ENCODE peak calls at places on chromosomes 16 and 17, in four cellular contexts. One of them, this sample, is unnamed. For H3K27me3, the result is how much of the 10 kb centered on the place peaks cover.

GRCh38 chr16:4852221-4852872 is 5.1 kb downstream of the UBN1 start:
- DNase-seq in neural progenitor cell: no peak
- DNase-seq in MM.1S: no peak
- DNase-seq in hepatocyte: no peak
- DNase-seq in this sample: peak

GRCh38 chr17:35117984-35118383 is 1.7 kb downstream of the RAD51D start:
- DNase-seq in hepatocyte: no peak
- DNase-seq in MM.1S: peak
- DNase-seq in neural progenitor cell: no peak
- DNase-seq in this sample: peak

GRCh38 chr17:10612957-10613744 is 44.0 kb downstream of the MYH3 start:
- DNase-seq in neural progenitor cell: no peak
- DNase-seq in MM.1S: no peak
- DNase-seq in hepatocyte: no peak
- DNase-seq in this sample: no peak

GRCh38 chr17:68910256-68910705 is 44.9 kb downstream of the ABCA8 start:
- DNase-seq in MM.1S: no peak
- DNase-seq in hepatocyte: no peak
- DNase-seq in neural progenitor cell: peak
- DNase-seq in this sample: no peak

GRCh38 chr17:15308758-15309157 is 32.6 kb downstream of the TEKT3 start:
- DNase-seq in MM.1S: no peak
- DNase-seq in hepatocyte: no peak
- DNase-seq in neural progenitor cell: no peak
- DNase-seq in this sample: no peak

GRCh38 chr16:84362410-84362809 is 5.9 kb upstream of the ATP2C2 start:
- DNase-seq in hepatocyte: no peak
- DNase-seq in neural progenitor cell: peak
- DNase-seq in MM.1S: no peak
- DNase-seq in this sample: peak

GRCh38 chr17:18954321-18954720 is 2.4 kb downstream of the SLC5A10 start:
- DNase-seq in hepatocyte: no peak
- DNase-seq in neural progenitor cell: no peak
- DNase-seq in MM.1S: no peak
- DNase-seq in this sample: no peak

GRCh38 chr17:50205111-50205821 is 3.8 kb upstream of the COL1A1 start:
- DNase-seq in neural progenitor cell: no peak
- DNase-seq in MM.1S: no peak
- DNase-seq in hepatocyte: no peak
- DNase-seq in this sample: no peak

GRCh38 chr16:11719171-11719570 is 23.5 kb downstream of the TXNDC11 start:
- DNase-seq in neural progenitor cell: no peak
- DNase-seq in hepatocyte: no peak
- DNase-seq in MM.1S: no peak
- DNase-seq in this sample: no peak

GRCh38 chr17:10681866-10682446 is 15.4 kb downstream of the SCO1 start:
- DNase-seq in hepatocyte: no peak
- DNase-seq in neural progenitor cell: no peak
- DNase-seq in MM.1S: no peak
- DNase-seq in this sample: no peak

GRCh38 chr16:65769776-65770438 is 596.6 kb upstream of the CDH5 start:
- DNase-seq in MM.1S: no peak
- DNase-seq in hepatocyte: no peak
- DNase-seq in neural progenitor cell: no peak
- DNase-seq in this sample: peak

GRCh38 chr17:44315760-44316731 is 7.6 kb downstream of the RUNDC3A start:
- DNase-seq in hepatocyte: no peak
- DNase-seq in MM.1S: no peak
- DNase-seq in neural progenitor cell: peak
- DNase-seq in this sample: no peak

GRCh38 chr17:1562178-1562643 is 381 bp downstream of the PITPNA start:
- DNase-seq in neural progenitor cell: no peak
- DNase-seq in hepatocyte: no peak
- DNase-seq in MM.1S: no peak
- DNase-seq in this sample: no peak

GRCh38 chr17:37719866-37720265 is 25.0 kb downstream of the HNF1B start:
- DNase-seq in neural progenitor cell: no peak
- DNase-seq in MM.1S: no peak
- DNase-seq in hepatocyte: no peak
- DNase-seq in this sample: no peak

GRCh38 chr17:18948476-18949006 is 3.4 kb upstream of the SLC5A10 start:
- DNase-seq in MM.1S: no peak
- DNase-seq in neural progenitor cell: no peak
- DNase-seq in hepatocyte: no peak
- DNase-seq in this sample: no peak

GRCh38 chr16:31128711-31129567 is 6.6 kb downstream of the PRSS8 start:
- DNase-seq in MM.1S: no peak
- DNase-seq in hepatocyte: peak
- DNase-seq in neural progenitor cell: no peak
- DNase-seq in this sample: peak

GRCh38 chr17:63345598-63345997 is 100.5 kb downstream of the CYB561 start:
- DNase-seq in neural progenitor cell: no peak
- DNase-seq in hepatocyte: no peak
- DNase-seq in MM.1S: no peak
- DNase-seq in this sample: no peak

GRCh38 chr17:252456-252855 is 71.0 kb upstream of the DOC2B start:
- DNase-seq in neural progenitor cell: no peak
- DNase-seq in MM.1S: no peak
- DNase-seq in hepatocyte: no peak
- DNase-seq in this sample: no peak

GRCh38 chr16:57686577-57686976 is 8.0 kb upstream of the DRC7 start:
- DNase-seq in MM.1S: no peak
- DNase-seq in hepatocyte: no peak
- DNase-seq in neural progenitor cell: no peak
- DNase-seq in this sample: no peak

GRCh38 chr17:8939496-8940334 is 25.8 kb downstream of the PIK3R5 start:
- DNase-seq in neural progenitor cell: no peak
- DNase-seq in MM.1S: peak
- DNase-seq in hepatocyte: no peak
- DNase-seq in this sample: no peak

GRCh38 chr17:17564896-17565295 is 26.6 kb downstream of the PEMT start:
- DNase-seq in hepatocyte: no peak
- DNase-seq in MM.1S: no peak
- DNase-seq in neural progenitor cell: peak
- DNase-seq in this sample: no peak

GRCh38 chr16:23597003-23597756 is 1.1 kb upstream of the NDUFAB1 start:
- DNase-seq in hepatocyte: peak
- DNase-seq in MM.1S: peak
- DNase-seq in neural progenitor cell: peak
- DNase-seq in this sample: peak

GRCh38 chr16:11372924-11373306 is 27.7 kb downstream of the RMI2 start:
- DNase-seq in MM.1S: no peak
- DNase-seq in neural progenitor cell: no peak
- DNase-seq in hepatocyte: no peak
- DNase-seq in this sample: no peak

GRCh38 chr16:27111486-27111885 is 44.8 kb downstream of the C16orf82 start:
- DNase-seq in neural progenitor cell: no peak
- DNase-seq in hepatocyte: no peak
- DNase-seq in MM.1S: no peak
- DNase-seq in this sample: no peak

GRCh38 chr16:2019919-2020831 is 590 bp downstream of the NPW start:
- DNase-seq in neural progenitor cell: peak
- DNase-seq in MM.1S: no peak
- DNase-seq in hepatocyte: peak
- DNase-seq in this sample: no peak

GRCh38 chr16:66930189-66930588 is 4.0 kb downstream of the CIAO2B start:
- DNase-seq in MM.1S: no peak
- DNase-seq in hepatocyte: peak
- DNase-seq in neural progenitor cell: no peak
- DNase-seq in this sample: peak

GRCh38 chr17:7909080-7909479 is 7.0 kb downstream of the RNF227 start:
- DNase-seq in MM.1S: no peak
- DNase-seq in neural progenitor cell: no peak
- DNase-seq in hepatocyte: no peak
- DNase-seq in this sample: no peak

GRCh38 chr16:31528726-31529397 is 1.2 kb downstream of the AHSP start:
- DNase-seq in hepatocyte: peak
- DNase-seq in neural progenitor cell: no peak
- DNase-seq in MM.1S: no peak
- DNase-seq in this sample: no peak

GRCh38 chr16:62068747-62069146 is 32.5 kb upstream of the CDH8 start:
- DNase-seq in MM.1S: peak
- DNase-seq in hepatocyte: no peak
- DNase-seq in neural progenitor cell: peak
- DNase-seq in this sample: peak

GRCh38 chr16:3059041-3059722 is 6.3 kb upstream of the IL32 start:
- DNase-seq in neural progenitor cell: peak
- DNase-seq in hepatocyte: peak
- DNase-seq in MM.1S: peak
- DNase-seq in this sample: peak

GRCh38 chr17:37299257-37299985 is 76.4 kb upstream of the C17orf78 start:
- DNase-seq in MM.1S: no peak
- DNase-seq in neural progenitor cell: peak
- DNase-seq in hepatocyte: peak
- DNase-seq in this sample: no peak

GRCh38 chr16:67257486-67258159 is 8.8 kb downstream of the SLC9A5 start:
- DNase-seq in neural progenitor cell: no peak
- DNase-seq in MM.1S: no peak
- DNase-seq in hepatocyte: no peak
- DNase-seq in this sample: no peak

GRCh38 chr17:27569257-27569722 is 61.7 kb upstream of the LGALS9 start:
- DNase-seq in MM.1S: no peak
- DNase-seq in neural progenitor cell: peak
- DNase-seq in hepatocyte: peak
- DNase-seq in this sample: peak

GRCh38 chr17:45143767-45144198 is 4.5 kb upstream of the HEXIM1 start:
- DNase-seq in MM.1S: no peak
- DNase-seq in hepatocyte: peak
- DNase-seq in neural progenitor cell: peak
- DNase-seq in this sample: no peak

GRCh38 chr16:73025506-73026131 is 22.3 kb downstream of the ZFHX3 start:
- DNase-seq in MM.1S: no peak
- DNase-seq in hepatocyte: no peak
- DNase-seq in neural progenitor cell: no peak
- DNase-seq in this sample: no peak

GRCh38 chr17:78387982-78388941 is 9.8 kb downstream of the PGS1 start:
- DNase-seq in hepatocyte: no peak
- DNase-seq in MM.1S: no peak
- DNase-seq in neural progenitor cell: no peak
- DNase-seq in this sample: no peak

GRCh38 chr17:49592263-49592662 is 16.6 kb downstream of the NXPH3 start:
- DNase-seq in MM.1S: no peak
- DNase-seq in hepatocyte: no peak
- DNase-seq in neural progenitor cell: no peak
- DNase-seq in this sample: no peak

GRCh38 chr16:88769617-88770458 is 15.2 kb downstream of the PIEZO1 start:
- DNase-seq in hepatocyte: peak
- DNase-seq in neural progenitor cell: peak
- DNase-seq in MM.1S: no peak
- DNase-seq in this sample: peak
- TF ChIP-seq EZH2phosphoT487 in hepatocyte: no peak
- TF ChIP-seq EZH2phosphoT487 in neural progenitor cell: no peak
- TF ChIP-seq EZH2phosphoT487 in MM.1S: no peak
- TF ChIP-seq EZH2phosphoT487 in this sample: no peak

GRCh38 chr17:79909121-79909520 is 69.9 kb upstream of the CBX4 start:
- DNase-seq in neural progenitor cell: no peak
- DNase-seq in MM.1S: no peak
- DNase-seq in hepatocyte: no peak
- DNase-seq in this sample: peak

GRCh38 chr17:79905832-79906231 is 66.6 kb upstream of the CBX4 start:
- DNase-seq in hepatocyte: peak
- DNase-seq in neural progenitor cell: no peak
- DNase-seq in MM.1S: no peak
- DNase-seq in this sample: peak

GRCh38 chr17:79904865-79905264 is 65.6 kb upstream of the CBX4 start:
- DNase-seq in hepatocyte: peak
- DNase-seq in neural progenitor cell: no peak
- DNase-seq in MM.1S: no peak
- DNase-seq in this sample: no peak

GRCh38 chr17:79907855-79908254 is 68.6 kb upstream of the CBX4 start:
- DNase-seq in MM.1S: no peak
- DNase-seq in hepatocyte: peak
- DNase-seq in neural progenitor cell: peak
- DNase-seq in this sample: no peak

GRCh38 chr17:79907217-79907715 is 68.0 kb upstream of the CBX4 start:
- DNase-seq in hepatocyte: peak
- DNase-seq in neural progenitor cell: no peak
- DNase-seq in MM.1S: no peak
- DNase-seq in this sample: no peak
- H3K27me3 ChIP-seq in hepatocyte: under half
- H3K27me3 ChIP-seq in neural progenitor cell: under half
- H3K27me3 ChIP-seq in MM.1S: half or more
- H3K27me3 ChIP-seq in this sample: under half

DNA sequence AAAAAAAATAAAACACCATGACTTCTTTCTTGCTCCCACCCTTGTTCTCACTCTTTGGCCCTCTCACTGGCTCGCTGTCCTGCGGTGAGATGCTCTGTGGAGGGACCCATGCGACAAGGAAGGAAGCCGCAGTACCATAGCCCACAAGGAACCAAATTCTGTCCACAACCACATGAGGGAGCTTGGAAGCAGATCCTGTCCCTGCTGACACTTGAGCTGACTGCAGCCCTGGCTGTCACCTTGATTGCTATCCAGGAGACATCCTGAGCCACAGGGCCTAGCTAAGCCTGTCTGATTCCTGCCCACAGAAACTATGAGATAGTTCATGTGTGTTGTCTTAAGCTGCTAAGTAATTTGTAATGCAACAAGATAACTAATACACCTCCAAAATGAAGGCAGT is 4.8 kb upstream of the MT2A start:
- DNase-seq in neural progenitor cell: peak
- DNase-seq in hepatocyte: peak
- DNase-seq in MM.1S: peak
- DNase-seq in this sample: peak
- H2AFZ ChIP-seq in neural progenitor cell: no peak
- H2AFZ ChIP-seq in hepatocyte: no peak
- H2AFZ ChIP-seq in MM.1S: no peak
- H2AFZ ChIP-seq in this sample: no peak

GRCh38 chr16:29678691-29679267 is at the start of gene QPRT:
- DNase-seq in hepatocyte: peak
- DNase-seq in MM.1S: no peak
- DNase-seq in neural progenitor cell: peak
- DNase-seq in this sample: no peak
- TF ChIP-seq EZH2phosphoT487 in hepatocyte: no peak
- TF ChIP-seq EZH2phosphoT487 in MM.1S: no peak
- TF ChIP-seq EZH2phosphoT487 in neural progenitor cell: no peak
- TF ChIP-seq EZH2phosphoT487 in this sample: no peak

DNA sequence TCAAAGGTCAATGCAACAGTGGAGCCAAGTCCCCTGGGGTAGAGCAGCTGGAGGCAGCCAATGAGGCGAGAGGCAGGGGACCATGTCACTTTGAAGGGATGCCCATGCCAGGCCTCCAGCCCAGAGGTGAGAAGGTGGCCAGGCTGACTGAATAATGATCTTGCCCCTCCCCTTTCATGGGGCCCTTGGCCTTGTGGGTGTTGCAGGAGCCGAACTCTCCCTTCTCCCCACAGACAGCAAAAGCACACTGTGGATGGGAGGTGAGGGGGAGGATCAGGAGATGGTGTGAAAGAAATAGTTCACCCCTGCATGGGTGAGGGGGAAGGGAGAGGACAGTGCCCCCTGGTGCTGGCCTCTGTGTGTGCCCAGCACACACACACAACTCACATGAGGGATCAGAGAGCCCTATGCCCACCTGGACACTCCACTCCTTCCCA is 15.8 kb upstream of the TBX21 start:
- DNase-seq in hepatocyte: no peak
- DNase-seq in MM.1S: no peak
- DNase-seq in neural progenitor cell: no peak
- DNase-seq in this sample: no peak
- H3K27me3 ChIP-seq in hepatocyte: half or more
- H3K27me3 ChIP-seq in MM.1S: half or more
- H3K27me3 ChIP-seq in neural progenitor cell: half or more
- H3K27me3 ChIP-seq in this sample: under half

GRCh38 chr16:53922805-53923645 is 219.1 kb downstream of the FTO start:
- DNase-seq in hepatocyte: no peak
- DNase-seq in MM.1S: no peak
- DNase-seq in neural progenitor cell: no peak
- DNase-seq in this sample: no peak
- H2AFZ ChIP-seq in hepatocyte: no peak
- H2AFZ ChIP-seq in MM.1S: no peak
- H2AFZ ChIP-seq in neural progenitor cell: no peak
- H2AFZ ChIP-seq in this sample: no peak